ENCODE peak calls at places on chromosomes 1 and 21, in ten cellular contexts. One of them, this sample, is unnamed.

GRCh38 chr1:195656780-195657179 is 951.5 kb downstream of the KCNT2 start:
- DNase-seq in heart left ventricle: no peak
- DNase-seq in A549: no peak
- DNase-seq in K562: no peak
- DNase-seq in prostate gland: no peak
- DNase-seq in HCT116: no peak
- DNase-seq in H1: no peak
- DNase-seq in stomach: no peak
- DNase-seq in ovary: no peak
- DNase-seq in right lobe of liver: no peak
- DNase-seq in this sample: no peak

GRCh38 chr1:207298186-207298585 is 23.3 kb upstream of the CD55 start:
- DNase-seq in K562: no peak
- DNase-seq in stomach: no peak
- DNase-seq in heart left ventricle: no peak
- DNase-seq in A549: no peak
- DNase-seq in right lobe of liver: no peak
- DNase-seq in prostate gland: no peak
- DNase-seq in HCT116: no peak
- DNase-seq in ovary: no peak
- DNase-seq in H1: no peak
- DNase-seq in this sample: no peak

GRCh38 chr1:53957231-53957818 is 11.2 kb downstream of the LRRC42 start:
- DNase-seq in K562: peak
- DNase-seq in H1: no peak
- DNase-seq in right lobe of liver: no peak
- DNase-seq in stomach: no peak
- DNase-seq in HCT116: peak
- DNase-seq in ovary: no peak
- DNase-seq in A549: no peak
- DNase-seq in prostate gland: no peak
- DNase-seq in heart left ventricle: no peak
- DNase-seq in this sample: no peak

GRCh38 chr1:173601588-173601987 is 1.3 kb downstream of the SLC9C2 start:
- DNase-seq in right lobe of liver: no peak
- DNase-seq in A549: no peak
- DNase-seq in heart left ventricle: no peak
- DNase-seq in H1: no peak
- DNase-seq in K562: no peak
- DNase-seq in ovary: no peak
- DNase-seq in stomach: no peak
- DNase-seq in HCT116: no peak
- DNase-seq in prostate gland: no peak
- DNase-seq in this sample: no peak

GRCh38 chr21:36999131-36999898 is 7.2 kb upstream of the RIPPLY3 start:
- DNase-seq in right lobe of liver: no peak
- DNase-seq in prostate gland: no peak
- DNase-seq in stomach: no peak
- DNase-seq in H1: no peak
- DNase-seq in K562: no peak
- DNase-seq in ovary: no peak
- DNase-seq in HCT116: no peak
- DNase-seq in heart left ventricle: no peak
- DNase-seq in A549: no peak
- DNase-seq in this sample: no peak

GRCh38 chr1:197615693-197616011 is 159.6 kb downstream of the DENND1B start:
- DNase-seq in stomach: no peak
- DNase-seq in H1: no peak
- DNase-seq in ovary: no peak
- DNase-seq in prostate gland: no peak
- DNase-seq in A549: no peak
- DNase-seq in K562: no peak
- DNase-seq in heart left ventricle: no peak
- DNase-seq in HCT116: no peak
- DNase-seq in right lobe of liver: no peak
- DNase-seq in this sample: no peak

GRCh38 chr1:162846256-162847212 is 14.4 kb downstream of the CCDC190 start:
- DNase-seq in ovary: no peak
- DNase-seq in K562: no peak
- DNase-seq in prostate gland: no peak
- DNase-seq in A549: no peak
- DNase-seq in heart left ventricle: no peak
- DNase-seq in right lobe of liver: no peak
- DNase-seq in H1: no peak
- DNase-seq in HCT116: no peak
- DNase-seq in stomach: no peak
- DNase-seq in this sample: no peak

GRCh38 chr1:196563768-196564167 is 44.5 kb downstream of the KCNT2 start:
- DNase-seq in HCT116: no peak
- DNase-seq in H1: no peak
- DNase-seq in A549: no peak
- DNase-seq in ovary: no peak
- DNase-seq in heart left ventricle: no peak
- DNase-seq in K562: no peak
- DNase-seq in prostate gland: no peak
- DNase-seq in stomach: no peak
- DNase-seq in right lobe of liver: no peak
- DNase-seq in this sample: no peak

GRCh38 chr1:71054281-71054731 is 6.7 kb upstream of the PTGER3 start:
- DNase-seq in stomach: no peak
- DNase-seq in heart left ventricle: peak
- DNase-seq in right lobe of liver: no peak
- DNase-seq in K562: no peak
- DNase-seq in ovary: no peak
- DNase-seq in HCT116: no peak
- DNase-seq in H1: no peak
- DNase-seq in prostate gland: no peak
- DNase-seq in A549: no peak
- DNase-seq in this sample: peak

GRCh38 chr1:160954158-160955104 is at the start of gene ITLN2:
- DNase-seq in prostate gland: no peak
- DNase-seq in right lobe of liver: no peak
- DNase-seq in H1: no peak
- DNase-seq in stomach: peak
- DNase-seq in HCT116: peak
- DNase-seq in heart left ventricle: no peak
- DNase-seq in A549: peak
- DNase-seq in ovary: peak
- DNase-seq in K562: peak
- DNase-seq in this sample: no peak

GRCh38 chr1:206419250-206419649 is 51.0 kb upstream of the IKBKE start:
- DNase-seq in A549: no peak
- DNase-seq in K562: peak
- DNase-seq in stomach: peak
- DNase-seq in heart left ventricle: no peak
- DNase-seq in right lobe of liver: no peak
- DNase-seq in H1: no peak
- DNase-seq in prostate gland: no peak
- DNase-seq in HCT116: no peak
- DNase-seq in ovary: no peak
- DNase-seq in this sample: no peak

GRCh38 chr1:228228601-228229074 is 20.8 kb downstream of the OBSCN start:
- DNase-seq in prostate gland: no peak
- DNase-seq in ovary: no peak
- DNase-seq in stomach: no peak
- DNase-seq in heart left ventricle: no peak
- DNase-seq in H1: no peak
- DNase-seq in HCT116: no peak
- DNase-seq in A549: peak
- DNase-seq in right lobe of liver: no peak
- DNase-seq in K562: no peak
- DNase-seq in this sample: no peak

GRCh38 chr1:46333300-46334029 is 7.1 kb upstream of the NSUN4 start:
- DNase-seq in prostate gland: no peak
- DNase-seq in ovary: no peak
- DNase-seq in stomach: no peak
- DNase-seq in A549: peak
- DNase-seq in heart left ventricle: no peak
- DNase-seq in H1: peak
- DNase-seq in HCT116: peak
- DNase-seq in K562: peak
- DNase-seq in right lobe of liver: no peak
- DNase-seq in this sample: no peak
- TF ChIP-seq POLR2A in prostate gland: no peak
- TF ChIP-seq POLR2A in ovary: no peak
- TF ChIP-seq POLR2A in stomach: no peak
- TF ChIP-seq POLR2A in A549: no peak
- TF ChIP-seq POLR2A in heart left ventricle: no peak
- TF ChIP-seq POLR2A in H1: no peak
- TF ChIP-seq POLR2A in HCT116: no peak
- TF ChIP-seq POLR2A in K562: no peak
- TF ChIP-seq POLR2A in right lobe of liver: no peak
- TF ChIP-seq POLR2A in this sample: no peak

GRCh38 chr1:184879876-184880275 is 94.4 kb downstream of the NIBAN1 start:
- DNase-seq in HCT116: no peak
- DNase-seq in right lobe of liver: no peak
- DNase-seq in K562: no peak
- DNase-seq in prostate gland: no peak
- DNase-seq in A549: no peak
- DNase-seq in ovary: no peak
- DNase-seq in H1: no peak
- DNase-seq in stomach: no peak
- DNase-seq in heart left ventricle: no peak
- DNase-seq in this sample: no peak
- TF ChIP-seq CTCF in HCT116: no peak
- TF ChIP-seq CTCF in right lobe of liver: no peak
- TF ChIP-seq CTCF in K562: no peak
- TF ChIP-seq CTCF in prostate gland: no peak
- TF ChIP-seq CTCF in A549: no peak
- TF ChIP-seq CTCF in ovary: no peak
- TF ChIP-seq CTCF in H1: no peak
- TF ChIP-seq CTCF in stomach: no peak
- TF ChIP-seq CTCF in heart left ventricle: no peak
- TF ChIP-seq CTCF in this sample: no peak

DNA sequence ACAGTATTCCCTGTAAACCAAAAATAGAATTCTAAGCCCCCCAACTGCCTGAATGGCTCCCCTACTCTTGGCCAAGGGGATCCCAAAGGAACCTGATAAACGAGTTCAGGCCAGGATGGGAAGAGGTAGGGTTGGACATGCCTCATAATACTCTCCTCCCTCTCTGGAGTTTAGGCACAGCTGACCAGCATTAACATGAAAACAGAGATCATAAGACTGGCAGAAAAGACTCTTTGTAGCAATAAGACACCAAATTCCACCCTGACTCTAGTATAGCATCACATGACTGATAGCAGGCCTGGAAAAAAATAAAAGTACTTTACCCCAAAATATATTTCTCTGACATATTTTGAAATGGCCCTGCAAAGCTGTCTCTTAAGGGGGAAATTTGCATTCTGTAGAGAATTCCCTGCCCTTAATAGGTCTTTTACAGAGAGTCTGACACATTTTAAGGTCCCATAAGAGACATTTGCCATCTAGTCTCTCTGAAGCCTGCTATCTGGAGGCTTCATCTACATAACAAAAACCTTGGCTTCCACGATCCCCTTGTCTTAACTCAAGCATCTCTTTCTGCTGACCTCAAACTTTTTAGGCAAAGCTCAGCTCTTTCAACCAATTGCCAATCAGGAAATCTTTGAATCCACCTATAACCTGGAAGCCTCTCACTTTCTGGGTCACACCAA is 55.9 kb downstream of the SIK1 start:
- DNase-seq in H1: no peak
- DNase-seq in right lobe of liver: no peak
- DNase-seq in A549: no peak
- DNase-seq in K562: no peak
- DNase-seq in heart left ventricle: no peak
- DNase-seq in HCT116: no peak
- DNase-seq in stomach: no peak
- DNase-seq in prostate gland: no peak
- DNase-seq in ovary: no peak
- DNase-seq in this sample: no peak
- H3K27ac ChIP-seq in H1: no peak
- H3K27ac ChIP-seq in right lobe of liver: no peak
- H3K27ac ChIP-seq in A549: no peak
- H3K27ac ChIP-seq in K562: no peak
- H3K27ac ChIP-seq in heart left ventricle: no peak
- H3K27ac ChIP-seq in HCT116: no peak
- H3K27ac ChIP-seq in stomach: no peak
- H3K27ac ChIP-seq in prostate gland: no peak
- H3K27ac ChIP-seq in ovary: no peak
- H3K27ac ChIP-seq in this sample: peak

DNA sequence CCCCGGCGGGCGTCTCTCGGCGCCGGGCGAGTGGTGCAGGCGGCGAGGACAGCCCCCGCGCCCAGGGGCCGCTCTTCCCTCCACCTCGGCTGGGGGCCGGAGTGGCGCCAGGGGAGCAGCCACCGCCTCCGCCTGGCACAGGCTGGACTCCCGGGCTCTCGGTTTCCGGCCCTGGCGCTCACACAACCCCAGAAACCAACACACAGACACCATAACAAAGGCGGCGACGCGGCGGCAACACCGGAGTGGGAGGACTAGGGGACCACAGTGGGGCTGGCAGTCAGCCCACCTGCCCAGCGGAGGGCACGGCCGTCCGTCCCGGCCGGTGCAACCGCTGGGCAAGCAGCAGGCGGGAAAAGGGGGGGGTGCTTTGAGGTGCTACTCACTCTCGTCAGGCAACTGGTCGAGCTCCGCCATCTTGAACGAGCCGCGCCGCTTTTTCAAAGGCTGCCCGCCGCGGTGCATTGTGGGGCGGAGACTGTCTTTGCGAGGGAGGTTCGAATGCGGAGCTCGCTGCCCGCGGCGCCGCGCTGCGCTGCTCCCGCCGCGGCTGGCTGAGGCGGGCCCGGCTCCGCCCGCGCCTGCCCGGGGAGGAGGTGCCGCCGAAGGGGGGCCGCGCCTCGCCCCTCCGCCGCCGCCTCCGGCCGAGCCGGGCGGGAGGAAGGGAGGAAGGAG is at the start of gene LIN9:
- DNase-seq in right lobe of liver: peak
- DNase-seq in heart left ventricle: peak
- DNase-seq in HCT116: peak
- DNase-seq in K562: peak
- DNase-seq in stomach: peak
- DNase-seq in ovary: peak
- DNase-seq in prostate gland: peak
- DNase-seq in A549: peak
- DNase-seq in H1: peak
- DNase-seq in this sample: peak
- TF ChIP-seq POLR2A in right lobe of liver: no peak
- TF ChIP-seq POLR2A in heart left ventricle: peak
- TF ChIP-seq POLR2A in HCT116: peak
- TF ChIP-seq POLR2A in K562: peak
- TF ChIP-seq POLR2A in stomach: no peak
- TF ChIP-seq POLR2A in ovary: no peak
- TF ChIP-seq POLR2A in prostate gland: peak
- TF ChIP-seq POLR2A in A549: peak
- TF ChIP-seq POLR2A in H1: peak
- TF ChIP-seq POLR2A in this sample: no peak

DNA sequence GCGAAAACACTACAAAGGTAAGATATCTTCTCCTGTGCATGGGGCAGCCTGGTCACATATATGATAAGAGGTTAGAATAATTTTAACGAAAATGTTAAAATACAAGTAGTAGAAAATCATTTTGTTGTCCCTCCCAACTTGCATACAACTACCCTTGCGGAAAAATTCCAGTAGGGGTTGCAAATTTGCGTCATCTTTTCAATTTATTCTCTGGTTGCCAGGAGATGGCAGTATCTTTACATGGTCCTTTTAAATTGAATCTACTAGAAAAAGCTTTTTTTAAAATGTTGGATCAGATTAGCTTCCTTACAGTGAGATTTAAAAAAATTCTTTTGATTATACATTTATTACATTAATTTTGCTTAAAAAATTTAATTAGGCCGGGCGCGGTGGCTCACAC is 10.9 kb downstream of the S100PBP start:
- DNase-seq in stomach: no peak
- DNase-seq in HCT116: no peak
- DNase-seq in H1: no peak
- DNase-seq in A549: no peak
- DNase-seq in right lobe of liver: no peak
- DNase-seq in K562: no peak
- DNase-seq in prostate gland: no peak
- DNase-seq in heart left ventricle: no peak
- DNase-seq in ovary: no peak
- DNase-seq in this sample: no peak
- TF ChIP-seq CTCF in stomach: no peak
- TF ChIP-seq CTCF in HCT116: peak
- TF ChIP-seq CTCF in H1: no peak
- TF ChIP-seq CTCF in A549: peak
- TF ChIP-seq CTCF in right lobe of liver: peak
- TF ChIP-seq CTCF in K562: peak
- TF ChIP-seq CTCF in prostate gland: no peak
- TF ChIP-seq CTCF in heart left ventricle: peak
- TF ChIP-seq CTCF in ovary: no peak
- TF ChIP-seq CTCF in this sample: no peak